ENCODE peak calls at places on chromosomes 12 and 14, in seven cellular contexts. U is H1, T is suprapubic skin, D is tibial nerve, K is A549, W is sigmoid colon, F is SK-N-SH. V is an unnamed sample.

GRCh38 chr12:19683178-19683927 is 244.1 kb downstream of the AEBP2 start:
- DNase-seq in U (no peak), T (no peak), D (no peak), K (peak), W (no peak), F (no peak), V (no peak)

GRCh38 chr14:22540811-22541360 is 48.1 kb downstream of the DAD1 start:
- DNase-seq in U (no peak), T (no peak), D (no peak), K (no peak), W (no peak), F (no peak), V (no peak)

GRCh38 chr12:114480309-114481199 is 74.6 kb upstream of the TBX5 start:
- DNase-seq in U (peak), T (peak), D (no peak), K (no peak), W (no peak), F (no peak), V (no peak)

GRCh38 chr14:54854181-54854580 is 48.4 kb downstream of the GCH1 start:
- DNase-seq in U (no peak), T (no peak), D (no peak), K (no peak), W (no peak), F (no peak), V (no peak)

GRCh38 chr14:92938235-92938875 is 15.4 kb downstream of the CHGA start:
- DNase-seq in U (no peak), T (no peak), D (no peak), K (no peak), W (no peak), F (no peak), V (no peak)

GRCh38 chr12:130708648-130709047 is 7.5 kb downstream of the RIMBP2 start:
- DNase-seq in U (no peak), T (no peak), D (no peak), K (no peak), W (no peak), F (no peak), V (no peak)

GRCh38 chr12:4118017-4118510 is 155.5 kb upstream of the CCND2 start:
- DNase-seq in U (peak), T (no peak), D (peak), K (no peak), W (peak), F (no peak), V (peak)

GRCh38 chr12:46964496-46965098 is 114.8 kb upstream of the PCED1B start:
- DNase-seq in U (no peak), T (no peak), D (no peak), K (no peak), W (no peak), F (no peak), V (no peak)

GRCh38 chr12:118447181-118447580 is 70.8 kb downstream of the SUDS3 start:
- DNase-seq in U (no peak), T (no peak), D (no peak), K (no peak), W (no peak), F (no peak), V (no peak)

DNA sequence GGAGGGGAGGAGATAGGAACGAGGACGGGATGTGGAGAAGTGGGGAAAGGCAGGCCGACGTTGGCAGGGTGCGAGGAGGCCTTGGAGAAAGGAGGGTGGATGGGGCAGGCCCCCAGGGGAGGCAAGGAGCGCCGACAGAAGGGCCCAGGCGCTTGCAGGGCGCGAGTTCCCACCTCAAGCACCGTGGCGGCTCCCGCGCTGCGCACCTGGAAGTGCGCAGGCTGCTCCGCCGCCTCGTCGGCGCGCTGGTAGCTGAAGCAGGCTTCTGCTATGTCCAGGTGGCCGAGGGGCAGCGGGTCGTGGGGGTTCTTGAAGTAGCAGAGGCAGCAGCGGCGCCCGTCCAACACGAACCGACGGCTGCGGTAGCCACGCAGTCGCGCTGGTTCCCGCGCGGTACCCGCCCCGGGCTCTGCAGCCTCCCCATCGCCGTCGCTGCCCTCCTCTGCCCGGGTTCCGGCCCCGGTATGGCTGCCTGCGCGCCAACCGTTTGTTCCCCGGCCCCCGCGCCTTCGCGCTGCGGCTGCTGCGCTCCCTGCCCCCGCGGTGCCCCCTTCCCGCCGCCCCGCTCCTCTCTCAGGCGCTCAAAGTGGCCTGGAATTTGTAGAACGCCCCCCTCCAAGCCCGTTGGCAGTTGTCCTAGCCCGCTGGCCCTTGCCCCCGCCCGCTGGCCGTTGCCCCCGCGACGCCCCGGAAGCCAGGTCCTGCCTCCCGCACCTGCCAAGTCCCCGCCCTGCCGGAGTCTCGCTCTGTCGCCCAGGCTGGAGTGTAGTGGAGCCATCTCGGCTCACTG is 1.1 kb upstream of the ACTR6 start:
- DNase-seq in U (peak), T (peak), D (no peak), K (peak), W (peak), F (peak), V (peak)
- TF ChIP-seq EP300 in U (peak), T (no peak), D (no peak), K (no peak), W (no peak), F (no peak), V (no peak)

GRCh38 chr14:65750906-65751305 is 338.4 kb downstream of the FUT8 start:
- DNase-seq in U (no peak), T (no peak), D (no peak), K (no peak), W (no peak), F (no peak), V (no peak)

GRCh38 chr14:65749287-65749686 is 336.8 kb downstream of the FUT8 start:
- DNase-seq in U (no peak), T (no peak), D (no peak), K (no peak), W (no peak), F (no peak), V (no peak)

GRCh38 chr14:65751510-65751909 is 339.0 kb downstream of the FUT8 start:
- DNase-seq in U (no peak), T (no peak), D (no peak), K (no peak), W (no peak), F (no peak), V (no peak)

GRCh38 chr14:65748796-65749195 is 336.3 kb downstream of the FUT8 start:
- DNase-seq in U (no peak), T (no peak), D (no peak), K (no peak), W (no peak), F (no peak), V (no peak)

DNA sequence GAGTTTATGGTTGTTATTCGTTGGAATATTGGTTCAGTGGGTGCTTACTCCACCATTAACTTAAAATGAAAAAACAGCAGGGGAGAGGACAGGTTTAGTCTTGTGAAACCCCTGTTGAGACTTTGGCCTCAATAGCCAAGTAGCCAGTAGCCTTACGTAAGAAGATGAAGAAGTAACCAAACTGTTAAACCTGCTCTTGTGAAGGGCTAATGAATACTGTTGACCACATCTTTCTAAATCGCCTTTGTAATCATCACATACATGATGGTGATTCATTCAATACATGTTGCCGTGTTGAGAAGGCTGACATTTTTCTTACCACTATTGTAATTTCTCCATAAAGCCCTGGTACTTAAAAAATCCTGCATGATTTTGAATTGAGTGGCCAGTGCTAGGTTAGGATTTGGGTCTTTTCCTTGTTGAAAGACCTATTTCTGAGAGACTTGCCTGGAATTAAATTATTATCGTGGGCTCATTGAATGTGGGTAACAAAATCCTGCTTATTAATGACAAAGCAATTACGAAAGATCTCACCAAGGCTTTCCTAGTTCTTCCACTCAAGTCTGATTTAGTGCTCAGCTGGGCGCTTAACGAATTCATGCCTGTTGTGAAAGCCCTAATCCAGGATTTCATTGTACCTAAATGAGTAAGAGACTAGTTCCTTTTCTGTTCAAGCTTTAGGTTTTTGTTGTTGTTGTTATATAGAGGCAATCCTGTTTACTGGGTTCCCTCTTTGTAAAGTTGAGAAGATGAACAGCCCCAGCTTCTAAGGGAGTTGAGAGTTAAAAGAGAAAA is 333.1 kb downstream of the FUT8 start:
- DNase-seq in U (no peak), T (no peak), D (no peak), K (no peak), W (no peak), F (no peak), V (no peak)
- TF ChIP-seq EP300 in U (no peak), T (no peak), D (no peak), K (no peak), W (no peak), F (no peak), V (no peak)

DNA sequence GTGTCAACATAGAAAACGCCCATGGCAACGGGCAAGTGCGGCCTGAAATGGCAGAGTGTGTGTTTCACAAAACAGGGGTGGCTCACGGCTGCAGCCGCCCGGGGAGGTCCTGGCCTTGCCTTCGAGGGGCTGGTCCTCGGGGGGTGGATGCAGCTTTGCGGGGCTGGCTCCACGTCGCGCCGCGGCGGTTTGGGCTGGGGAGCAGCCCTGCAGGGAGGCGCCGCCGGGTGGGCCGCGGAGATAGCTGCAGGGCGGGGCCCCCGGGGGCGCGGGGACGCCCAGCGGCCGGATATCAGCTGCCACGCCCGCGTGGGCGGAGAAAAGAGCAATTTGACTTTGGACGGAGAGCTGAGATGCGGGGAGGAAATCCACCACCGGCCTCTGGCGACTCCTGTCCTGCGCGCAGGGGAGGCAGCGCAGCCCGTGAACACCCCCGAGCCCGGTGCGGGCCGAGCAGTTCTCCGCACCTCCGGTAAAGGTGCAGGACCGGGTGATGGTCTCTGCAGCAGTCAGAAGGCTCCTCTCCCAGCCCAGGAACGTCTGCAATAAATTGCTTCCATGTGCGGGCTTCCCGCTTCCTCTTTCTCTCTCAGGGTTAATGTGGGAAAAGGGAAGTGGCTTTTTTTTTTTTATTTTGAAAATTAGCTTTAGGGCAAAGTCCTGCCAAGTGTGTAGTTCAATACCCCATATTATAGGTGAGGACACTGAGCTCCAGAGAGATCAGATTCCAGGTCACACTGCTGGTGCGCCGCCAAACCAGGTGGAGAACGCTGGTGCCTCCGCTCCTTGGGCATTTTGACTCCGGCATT is 110.5 kb downstream of the ARF6 start:
- DNase-seq in U (peak), T (peak), D (peak), K (peak), W (peak), F (peak), V (peak)
- TF ChIP-seq EP300 in U (no peak), T (no peak), D (peak), K (no peak), W (no peak), F (no peak), V (no peak)

GRCh38 chr12:95231190-95231589 is 13.6 kb downstream of the VEZT start:
- DNase-seq in U (no peak), T (no peak), D (no peak), K (peak), W (no peak), F (peak), V (no peak)
- TF ChIP-seq EP300 in U (no peak), T (no peak), D (no peak), K (no peak), W (no peak), F (no peak), V (no peak)

DNA sequence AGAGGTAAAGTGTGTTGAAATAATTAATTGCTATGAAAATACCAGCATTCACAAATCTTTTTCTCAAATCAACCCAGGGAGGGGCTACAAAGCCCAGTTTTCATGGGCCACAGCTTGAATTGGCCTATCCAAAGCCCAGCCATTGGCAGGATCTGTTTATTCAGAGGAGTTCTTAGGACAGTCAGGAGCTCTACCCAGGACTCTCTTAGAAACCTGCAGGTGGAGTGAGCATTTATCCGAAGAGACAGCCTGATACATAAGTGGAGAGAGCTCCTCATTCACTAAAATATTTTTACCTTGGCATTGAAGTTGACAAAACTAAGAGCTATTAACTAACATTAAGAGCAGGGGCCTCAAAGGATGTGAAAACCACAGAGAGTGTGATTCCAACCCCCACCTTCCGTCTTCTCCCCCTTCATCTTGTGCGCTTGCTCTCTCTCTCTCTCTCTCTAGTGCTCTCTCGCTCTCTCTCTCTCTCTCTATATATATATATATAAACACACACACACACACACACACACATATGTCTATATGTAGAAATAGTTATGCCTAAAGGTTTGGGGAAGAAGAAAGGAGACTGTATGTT is 315.5 kb downstream of the SNAPC1 start:
- DNase-seq in U (no peak), T (no peak), D (no peak), K (no peak), W (no peak), F (no peak), V (no peak)
- TF ChIP-seq EP300 in U (no peak), T (no peak), D (no peak), K (no peak), W (no peak), F (no peak), V (no peak)